ENCODE peak calls at places on chromosomes 11 and 22, in five cellular contexts. A is sigmoid colon, U is nephron progenitor cell, I is neural crest cell, C is fibroblast of lung. S is an unnamed sample.

GRCh38 chr11:125211191-125211953 is 46.8 kb downstream of the PKNOX2 start:
- DNase-seq in A (no peak), U (peak), I (no peak), C (no peak), S (no peak)

GRCh38 chr11:12523180-12523924 is 146.0 kb downstream of the PARVA start:
- DNase-seq in A (peak), U (no peak), I (no peak), C (no peak), S (no peak)

GRCh38 chr11:69055598-69056516 is 7.1 kb downstream of the TPCN2 start:
- DNase-seq in A (peak), U (no peak), I (no peak), C (no peak), S (no peak)

GRCh38 chr11:17386331-17387084 is 2.0 kb downstream of the KCNJ11 start:
- DNase-seq in A (no peak), U (peak), I (peak), C (peak), S (peak)

GRCh38 chr22:33865996-33866395 is 54.3 kb downstream of the LARGE1 start:
- DNase-seq in A (no peak), U (no peak), I (no peak), C (no peak), S (no peak)

GRCh38 chr22:22955866-22956535 is 68.4 kb downstream of the IGLL5 start:
- DNase-seq in A (peak), U (peak), I (peak), C (peak), S (peak)

GRCh38 chr22:30031328-30031727 is 48.9 kb upstream of the HORMAD2 start:
- DNase-seq in A (no peak), U (no peak), I (no peak), C (no peak), S (no peak)

GRCh38 chr11:57197762-57198161 is 16.0 kb downstream of the LRRC55 start:
- DNase-seq in A (no peak), U (no peak), I (no peak), C (no peak), S (no peak)

GRCh38 chr11:47991266-47991830 is 11.0 kb downstream of the PTPRJ start:
- DNase-seq in A (no peak), U (no peak), I (no peak), C (peak), S (no peak)

GRCh38 chr11:86355256-86355655 is 19.4 kb upstream of the CCDC81 start:
- DNase-seq in A (no peak), U (peak), I (no peak), C (no peak), S (no peak)

GRCh38 chr11:3626250-3626960 is 15.4 kb downstream of the ART5 start:
- DNase-seq in A (peak), U (no peak), I (no peak), C (no peak), S (no peak)

GRCh38 chr11:10474551-10474950 is 19.5 kb downstream of the AMPD3 start:
- DNase-seq in A (no peak), U (no peak), I (no peak), C (no peak), S (no peak)

GRCh38 chr11:7057641-7058040 is 31.2 kb upstream of the RBMXL2 start:
- DNase-seq in A (no peak), U (no peak), I (no peak), C (no peak), S (no peak)

GRCh38 chr11:120432056-120433018 is 79.2 kb upstream of the GRIK4 start:
- DNase-seq in A (no peak), U (no peak), I (no peak), C (peak), S (no peak)

GRCh38 chr11:118015385-118015841 is 29.2 kb downstream of the IL10RA start:
- DNase-seq in A (no peak), U (no peak), I (no peak), C (no peak), S (no peak)

GRCh38 chr11:76560219-76560618 is 110.3 kb downstream of the LRRC32 start:
- DNase-seq in A (no peak), U (no peak), I (no peak), C (peak), S (no peak)

GRCh38 chr11:122343247-122343646 is 227.2 kb upstream of the BLID start:
- DNase-seq in A (no peak), U (no peak), I (no peak), C (peak), S (no peak)

GRCh38 chr22:49983148-49984042 is 22.8 kb downstream of the PIM3 start:
- DNase-seq in A (no peak), U (peak), I (no peak), C (no peak), S (no peak)

GRCh38 chr11:131580466-131580865 is 210.1 kb downstream of the NTM start:
- DNase-seq in A (no peak), U (no peak), I (no peak), C (peak), S (no peak)

GRCh38 chr11:74739546-74740270 is 8.5 kb upstream of the CHRDL2 start:
- DNase-seq in A (no peak), U (peak), I (peak), C (peak), S (peak)

GRCh38 chr11:113876798-113877672 is 1.7 kb upstream of the USP28 start:
- DNase-seq in A (no peak), U (no peak), I (no peak), C (no peak), S (no peak)

GRCh38 chr11:17598700-17599459 is 51.8 kb downstream of the OTOG start:
- DNase-seq in A (peak), U (peak), I (peak), C (peak), S (peak)

GRCh38 chr11:131770801-131771200 is 400.4 kb downstream of the NTM start:
- DNase-seq in A (no peak), U (no peak), I (no peak), C (peak), S (no peak)

GRCh38 chr22:30968015-30968923 is at the start of gene MORC2:
- DNase-seq in A (peak), U (no peak), I (no peak), C (peak), S (peak)

GRCh38 chr11:43988040-43988793 is 45.8 kb downstream of the C11orf96 start:
- DNase-seq in A (no peak), U (no peak), I (no peak), C (peak), S (no peak)

GRCh38 chr11:78768345-78768744 is 193.7 kb upstream of the NARS2 start:
- DNase-seq in A (no peak), U (no peak), I (no peak), C (no peak), S (no peak)

GRCh38 chr11:8989411-8989810 is 14.4 kb downstream of the NRIP3 start:
- DNase-seq in A (no peak), U (no peak), I (no peak), C (peak), S (no peak)

GRCh38 chr22:39556970-39557811 is 13.4 kb upstream of the CACNA1I start:
- DNase-seq in A (no peak), U (peak), I (no peak), C (peak), S (no peak)

GRCh38 chr11:130522284-130522961 is 74.0 kb downstream of the ADAMTS15 start:
- DNase-seq in A (peak), U (peak), I (peak), C (peak), S (no peak)

DNA sequence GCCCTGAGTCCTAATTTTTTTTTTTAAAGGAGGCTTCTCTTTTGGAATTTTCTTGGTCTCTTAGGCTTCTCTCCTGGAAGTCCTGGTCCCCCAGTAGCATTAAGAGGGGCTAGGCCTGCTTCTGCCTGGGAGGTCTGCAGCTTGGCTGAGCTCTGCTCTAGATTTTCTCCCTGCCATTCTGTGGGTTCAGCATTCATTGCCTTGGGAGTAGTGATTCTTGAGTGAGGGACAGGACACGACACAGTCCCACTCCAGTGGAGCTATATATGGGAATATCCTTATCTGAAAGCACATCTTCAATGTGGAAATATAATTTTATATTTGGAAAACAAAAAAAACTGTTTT is 3.7 kb downstream of the IGSF22 start:
- DNase-seq in A (no peak), U (no peak), I (no peak), C (no peak), S (no peak)
- TF ChIP-seq CTCF in A (no peak), U (peak), I (peak), C (no peak), S (no peak)

GRCh38 chr11:61542661-61543060 is 34.1 kb downstream of the LRRC10B start:
- DNase-seq in A (no peak), U (no peak), I (no peak), C (no peak), S (no peak)
- TF ChIP-seq CTCF in A (no peak), U (no peak), I (no peak), C (no peak), S (no peak)

GRCh38 chr22:35742342-35743100 is 24.8 kb downstream of the APOL5 start:
- DNase-seq in A (no peak), U (no peak), I (no peak), C (peak), S (no peak)

GRCh38 chr22:35739076-35739475 is 21.4 kb downstream of the APOL5 start:
- DNase-seq in A (no peak), U (no peak), I (no peak), C (no peak), S (no peak)

GRCh38 chr22:35736701-35737100 is 19.0 kb downstream of the APOL5 start:
- DNase-seq in A (no peak), U (no peak), I (no peak), C (no peak), S (no peak)

GRCh38 chr22:35740616-35741015 is 22.9 kb downstream of the APOL5 start:
- DNase-seq in A (no peak), U (no peak), I (no peak), C (no peak), S (no peak)

GRCh38 chr22:35739642-35740041 is 22.0 kb downstream of the APOL5 start:
- DNase-seq in A (no peak), U (no peak), I (no peak), C (no peak), S (no peak)
- TF ChIP-seq CTCF in A (peak), U (peak), I (peak), C (no peak), S (no peak)

GRCh38 chr22:24133187-24133965 is 47.9 kb upstream of the SUSD2 start:
- DNase-seq in A (peak), U (no peak), I (no peak), C (no peak), S (no peak)
- TF ChIP-seq CTCF in A (peak), U (no peak), I (no peak), C (peak), S (no peak)

GRCh38 chr22:17918840-17919239 is 105.5 kb downstream of the MICAL3 start:
- DNase-seq in A (peak), U (no peak), I (no peak), C (peak), S (no peak)

GRCh38 chr22:17919276-17920144 is 104.9 kb downstream of the MICAL3 start:
- DNase-seq in A (peak), U (no peak), I (no peak), C (no peak), S (no peak)

GRCh38 chr22:17921871-17922821 is 102.2 kb downstream of the MICAL3 start:
- DNase-seq in A (no peak), U (peak), I (no peak), C (peak), S (no peak)

GRCh38 chr22:17920992-17921650 is 103.2 kb downstream of the MICAL3 start:
- DNase-seq in A (no peak), U (no peak), I (no peak), C (no peak), S (no peak)

DNA sequence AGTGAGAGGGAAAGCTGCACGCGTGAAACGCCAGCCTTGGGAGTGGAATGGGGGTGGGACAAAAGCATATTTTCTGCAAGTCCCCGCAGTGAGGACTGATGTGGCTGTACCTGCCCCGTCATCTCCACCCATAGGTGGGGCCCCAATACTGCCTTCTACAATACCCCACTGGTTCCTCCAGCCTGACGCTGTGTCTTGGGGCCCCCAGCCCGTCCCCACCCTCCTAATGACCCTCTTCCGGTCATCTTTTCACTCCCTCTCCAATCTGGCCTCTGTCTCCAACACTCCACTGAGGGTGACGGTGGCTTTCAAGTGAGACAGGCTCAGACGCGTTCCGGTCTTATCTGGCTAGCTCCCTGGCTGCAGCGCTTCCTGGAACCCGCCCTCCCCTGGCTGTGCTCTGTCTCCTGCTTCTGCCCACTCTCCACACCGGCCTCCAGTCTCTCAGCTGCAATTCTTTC is 104.2 kb downstream of the MICAL3 start:
- DNase-seq in A (no peak), U (peak), I (no peak), C (peak), S (peak)
- TF ChIP-seq CTCF in A (no peak), U (no peak), I (no peak), C (no peak), S (no peak)